ENCODE peak calls at places on chromosomes 7 and 10, in ten cellular contexts. W, P, C, I, H, J, L, G, Q and U are unnamed samples.

GRCh38 chr10:72793752-72794151 is 99.8 kb upstream of the OIT3 start:
- DNase-seq in W (no peak), P (no peak), C (no peak), I (no peak), H (no peak), J (no peak), L (no peak), G (no peak), Q (no peak), U (no peak)

GRCh38 chr10:43204943-43205671 is 61.8 kb downstream of the RASGEF1A start:
- DNase-seq in W (no peak), P (peak), C (peak), I (peak), H (peak), J (peak), L (peak), G (peak), Q (peak), U (peak)

GRCh38 chr7:46207931-46208634 is 287.0 kb upstream of the IGFBP3 start:
- DNase-seq in W (no peak), P (no peak), C (no peak), I (no peak), H (no peak), J (no peak), L (no peak), G (no peak), Q (no peak), U (no peak)

GRCh38 chr7:74183653-74184450 is 9.7 kb downstream of the EIF4H start:
- DNase-seq in W (no peak), P (no peak), C (no peak), I (peak), H (no peak), J (no peak), L (peak), G (no peak), Q (no peak), U (no peak)

GRCh38 chr10:121830101-121830500 is 97.7 kb downstream of the ATE1 start:
- DNase-seq in W (no peak), P (no peak), C (no peak), I (no peak), H (no peak), J (no peak), L (no peak), G (no peak), Q (no peak), U (no peak)

GRCh38 chr7:98215561-98216495 is 4.6 kb downstream of the BHLHA15 start:
- DNase-seq in W (no peak), P (no peak), C (no peak), I (no peak), H (no peak), J (no peak), L (no peak), G (peak), Q (no peak), U (no peak)

GRCh38 chr10:68327889-68328786 is 3.7 kb upstream of the HNRNPH3 start:
- DNase-seq in W (no peak), P (peak), C (peak), I (peak), H (peak), J (peak), L (peak), G (no peak), Q (peak), U (peak)

GRCh38 chr10:14579405-14579804 is 195.3 kb downstream of the FAM107B start:
- DNase-seq in W (no peak), P (no peak), C (peak), I (no peak), H (peak), J (no peak), L (no peak), G (no peak), Q (peak), U (no peak)

GRCh38 chr7:153657182-153657800 is 394.9 kb upstream of the DPP6 start:
- DNase-seq in W (no peak), P (no peak), C (no peak), I (no peak), H (no peak), J (no peak), L (no peak), G (no peak), Q (no peak), U (no peak)

GRCh38 chr10:110501142-110501937 is 3.6 kb downstream of the DUSP5 start:
- DNase-seq in W (peak), P (peak), C (peak), I (no peak), H (peak), J (peak), L (peak), G (peak), Q (peak), U (peak)

GRCh38 chr10:32943854-32944661 is 14.0 kb downstream of the ITGB1 start:
- DNase-seq in W (no peak), P (no peak), C (no peak), I (no peak), H (no peak), J (no peak), L (no peak), G (peak), Q (no peak), U (no peak)

GRCh38 chr7:20385121-20385520 is 54.4 kb downstream of the ITGB8 start:
- DNase-seq in W (no peak), P (no peak), C (peak), I (no peak), H (peak), J (no peak), L (peak), G (no peak), Q (peak), U (peak)

GRCh38 chr7:102101111-102101551 is 185.5 kb upstream of the SH2B2 start:
- DNase-seq in W (no peak), P (no peak), C (no peak), I (no peak), H (no peak), J (no peak), L (peak), G (no peak), Q (no peak), U (no peak)

GRCh38 chr10:100157140-100157539 is 28.7 kb downstream of the ERLIN1 start:
- DNase-seq in W (no peak), P (no peak), C (no peak), I (no peak), H (no peak), J (no peak), L (peak), G (no peak), Q (no peak), U (no peak)

GRCh38 chr10:120583424-120584108 is 126.5 kb downstream of the PLPP4 start:
- DNase-seq in W (no peak), P (no peak), C (no peak), I (no peak), H (no peak), J (no peak), L (no peak), G (no peak), Q (no peak), U (no peak)

GRCh38 chr10:105253843-105254242 is 612.8 kb downstream of the SORCS3 start:
- DNase-seq in W (no peak), P (no peak), C (no peak), I (no peak), H (no peak), J (no peak), L (no peak), G (no peak), Q (no peak), U (no peak)

GRCh38 chr10:49592726-49593563 is 17.2 kb upstream of the SLC18A3 start:
- DNase-seq in W (peak), P (peak), C (no peak), I (peak), H (peak), J (peak), L (peak), G (no peak), Q (peak), U (peak)

GRCh38 chr7:44581426-44581906 is 565 bp downstream of the TMED4 start:
- DNase-seq in W (no peak), P (no peak), C (no peak), I (peak), H (no peak), J (peak), L (peak), G (no peak), Q (no peak), U (peak)

GRCh38 chr10:110706690-110707098 is 62.6 kb downstream of the RBM20 start:
- DNase-seq in W (no peak), P (peak), C (peak), I (no peak), H (peak), J (no peak), L (no peak), G (no peak), Q (peak), U (peak)

GRCh38 chr10:11684717-11685645 is 57.2 kb upstream of the ECHDC3 start:
- DNase-seq in W (peak), P (peak), C (peak), I (peak), H (peak), J (peak), L (peak), G (peak), Q (peak), U (peak)

GRCh38 chr7:73999664-74000420 is 28.1 kb upstream of the ELN start:
- DNase-seq in W (no peak), P (no peak), C (peak), I (no peak), H (peak), J (no peak), L (no peak), G (no peak), Q (peak), U (peak)

GRCh38 chr7:105637755-105638154 is 56.5 kb upstream of the EFCAB10 start:
- DNase-seq in W (no peak), P (no peak), C (no peak), I (no peak), H (no peak), J (no peak), L (peak), G (no peak), Q (no peak), U (no peak)
- TF ChIP-seq CTCF in W (no peak), P (no peak), C (no peak), I (no peak), H (no peak), J (no peak), L (no peak), G (no peak), Q (no peak), U (no peak)

DNA sequence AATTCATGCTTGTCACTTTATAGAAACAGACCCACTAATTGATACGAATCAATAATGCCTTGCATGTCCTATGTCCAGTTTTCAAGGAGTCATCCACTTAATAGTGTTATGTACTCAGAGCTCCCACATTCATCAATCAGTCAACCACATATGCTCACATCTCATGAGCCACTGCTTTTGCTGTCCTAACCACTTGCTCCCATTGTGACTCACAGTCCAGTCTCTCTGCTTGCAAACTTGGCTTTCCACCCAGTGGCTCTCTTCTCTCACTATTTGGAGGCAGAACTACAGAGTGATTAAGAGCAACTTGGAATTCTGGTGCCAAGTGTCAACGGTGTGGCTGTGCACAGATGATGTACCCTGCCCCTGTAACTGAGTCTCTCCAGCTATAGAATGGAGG is 166.0 kb downstream of the SNX13 start:
- DNase-seq in W (no peak), P (no peak), C (peak), I (no peak), H (peak), J (no peak), L (peak), G (no peak), Q (peak), U (peak)
- H3K4me3 ChIP-seq in W (no peak), P (no peak), C (no peak), I (no peak), H (no peak), J (no peak), L (no peak), G (no peak), Q (no peak), U (no peak)

GRCh38 chr7:100456561-100456957 is 7.5 kb downstream of the SPACDR start:
- DNase-seq in W (no peak), P (no peak), C (no peak), I (no peak), H (no peak), J (no peak), L (no peak), G (no peak), Q (no peak), U (no peak)
- TF ChIP-seq CTCF in W (no peak), P (no peak), C (no peak), I (peak), H (no peak), J (no peak), L (no peak), G (no peak), Q (no peak), U (no peak)

DNA sequence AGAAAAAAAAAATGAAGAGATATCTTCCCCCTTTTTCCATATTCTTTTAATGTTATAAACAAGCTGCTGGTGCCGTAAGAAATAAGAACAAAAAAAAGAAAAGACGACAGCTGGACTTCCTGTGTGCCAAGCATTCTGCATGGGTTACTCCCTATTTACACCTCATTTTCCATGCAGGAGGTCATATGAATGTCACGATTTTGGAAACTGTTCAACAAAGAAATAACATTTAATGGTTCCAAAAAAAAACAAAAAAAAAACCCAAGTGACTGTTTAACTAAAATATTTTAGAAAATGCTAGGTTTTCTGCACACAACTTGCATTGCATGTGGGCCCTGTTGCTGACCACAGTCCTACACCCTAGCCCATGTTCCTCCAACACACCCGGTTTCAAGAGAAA is 159.3 kb downstream of the TNS3 start:
- DNase-seq in W (no peak), P (no peak), C (no peak), I (no peak), H (no peak), J (no peak), L (no peak), G (no peak), Q (peak), U (no peak)
- H3K4me3 ChIP-seq in W (no peak), P (no peak), C (no peak), I (no peak), H (no peak), J (no peak), L (no peak), G (no peak), Q (no peak), U (no peak)

DNA sequence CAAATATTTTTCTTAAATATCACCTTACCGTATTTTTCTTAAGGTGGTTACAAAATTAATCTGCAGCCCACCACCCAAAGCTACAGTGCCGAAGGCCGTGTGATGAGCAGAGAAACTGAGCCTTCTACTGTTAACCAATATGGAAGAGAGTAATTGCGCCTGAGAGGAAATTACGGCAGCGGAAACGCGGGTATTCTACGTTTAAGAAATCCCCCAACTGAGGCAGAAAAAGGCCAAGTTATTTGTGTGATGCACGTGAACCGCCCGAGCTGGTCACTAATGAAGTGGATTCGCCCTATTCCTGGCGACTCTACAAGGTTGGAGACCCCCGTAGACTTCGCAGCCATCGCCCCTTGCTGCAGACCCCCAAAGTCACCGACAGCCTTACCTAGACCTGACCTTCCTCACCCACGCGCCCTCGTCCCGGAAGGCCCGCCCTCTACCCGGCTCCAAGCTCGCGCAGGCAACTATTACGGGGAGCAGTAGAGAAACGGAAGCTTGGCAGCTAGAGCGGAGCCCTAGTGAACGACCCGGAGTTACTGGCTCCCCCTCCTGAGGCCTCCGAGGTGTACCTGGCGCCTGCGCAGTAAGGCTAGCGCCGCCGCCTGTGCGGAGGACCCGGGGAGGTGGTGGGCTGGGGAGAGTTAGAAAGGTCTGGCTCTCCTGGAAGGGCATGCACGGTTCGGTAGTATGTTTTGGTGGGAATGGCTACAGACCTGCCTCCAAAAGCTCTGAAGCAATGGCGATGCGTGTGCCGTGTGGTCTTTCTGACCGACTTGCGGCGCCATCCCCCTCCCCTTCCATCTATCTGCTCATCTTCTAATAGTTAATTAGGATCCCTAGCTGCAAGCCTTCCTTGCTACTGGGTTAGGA is at the start of gene MRPS33:
- DNase-seq in W (peak), P (peak), C (peak), I (peak), H (peak), J (peak), L (peak), G (peak), Q (peak), U (peak)
- TF ChIP-seq CTCF in W (peak), P (peak), C (peak), I (peak), H (no peak), J (peak), L (peak), G (peak), Q (peak), U (peak)

DNA sequence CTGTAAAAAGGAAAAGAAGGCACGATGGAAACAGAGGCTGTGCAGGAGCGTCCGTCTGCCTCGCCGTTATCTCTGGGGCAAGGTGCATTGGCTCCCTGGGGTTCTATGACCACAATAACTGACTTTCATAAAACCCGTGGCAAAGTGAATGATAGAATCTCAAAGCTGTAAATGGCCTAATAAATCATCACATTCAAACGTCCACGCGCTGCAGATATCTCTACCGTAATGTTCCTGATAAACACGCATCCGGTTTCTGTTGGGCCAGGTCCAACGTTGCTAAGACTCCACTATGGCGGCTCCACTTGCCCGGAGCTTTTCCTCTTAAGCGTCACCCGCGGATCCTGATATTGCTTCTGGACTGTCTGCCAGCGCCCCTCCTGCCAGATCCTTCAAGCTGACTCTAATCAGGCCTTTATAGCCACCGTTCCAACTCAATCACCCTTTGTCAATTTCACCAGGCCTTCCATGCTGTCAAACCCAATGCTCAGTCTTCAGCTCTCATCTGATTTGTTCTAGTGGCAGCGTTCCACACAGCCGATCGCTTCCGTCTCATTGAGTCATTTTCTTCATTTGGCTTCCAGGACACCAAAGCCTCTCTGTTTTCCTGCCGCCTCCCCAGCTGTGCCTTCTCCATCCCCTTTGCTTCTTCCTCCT is 265.5 kb upstream of the FOXK1 start:
- DNase-seq in W (no peak), P (no peak), C (no peak), I (no peak), H (no peak), J (no peak), L (peak), G (no peak), Q (peak), U (no peak)
- H3K4me3 ChIP-seq in W (no peak), P (no peak), C (no peak), I (no peak), H (no peak), J (no peak), L (no peak), G (peak), Q (no peak), U (no peak)

GRCh38 chr10:44821290-44821689 is 89.8 kb upstream of the TMEM72 start:
- DNase-seq in W (no peak), P (no peak), C (no peak), I (no peak), H (no peak), J (no peak), L (no peak), G (no peak), Q (no peak), U (no peak)
- TF ChIP-seq CTCF in W (no peak), P (no peak), C (no peak), I (no peak), H (no peak), J (no peak), L (no peak), G (no peak), Q (no peak), U (no peak)

DNA sequence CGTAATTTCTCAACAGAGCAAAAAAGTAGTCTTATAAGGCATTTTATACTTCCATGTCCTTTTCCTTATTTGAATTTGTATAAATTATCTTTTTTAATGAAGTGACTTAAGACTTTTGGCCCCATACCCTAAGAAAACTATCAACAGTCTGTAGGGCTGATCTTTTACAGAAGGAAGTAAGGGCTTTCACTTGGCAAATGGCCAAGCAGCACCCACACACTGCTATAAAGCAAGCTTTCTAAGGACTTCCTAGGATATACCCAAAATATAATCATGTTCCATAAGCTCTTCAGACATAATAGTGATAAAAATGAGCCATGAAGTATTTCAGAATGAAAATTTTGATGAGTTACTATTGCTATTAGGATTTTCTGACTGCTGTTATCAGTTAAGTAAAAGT is 3.4 kb downstream of the CRPPA start:
- DNase-seq in W (no peak), P (no peak), C (no peak), I (no peak), H (no peak), J (peak), L (no peak), G (peak), Q (peak), U (peak)
- H3K4me3 ChIP-seq in W (no peak), P (no peak), C (no peak), I (no peak), H (no peak), J (no peak), L (no peak), G (no peak), Q (no peak), U (no peak)

GRCh38 chr7:105743351-105743812 is 133.0 kb downstream of the ATXN7L1 start:
- DNase-seq in W (no peak), P (no peak), C (no peak), I (no peak), H (no peak), J (peak), L (no peak), G (no peak), Q (no peak), U (no peak)

GRCh38 chr7:105741993-105742392 is 134.4 kb downstream of the ATXN7L1 start:
- DNase-seq in W (no peak), P (no peak), C (no peak), I (no peak), H (no peak), J (no peak), L (no peak), G (no peak), Q (no peak), U (no peak)

GRCh38 chr7:105745681-105746330 is 130.6 kb downstream of the ATXN7L1 start:
- DNase-seq in W (no peak), P (no peak), C (no peak), I (no peak), H (no peak), J (no peak), L (no peak), G (no peak), Q (no peak), U (no peak)

GRCh38 chr7:105738133-105738532 is 138.3 kb downstream of the ATXN7L1 start:
- DNase-seq in W (no peak), P (no peak), C (no peak), I (no peak), H (no peak), J (no peak), L (no peak), G (no peak), Q (no peak), U (no peak)

GRCh38 chr7:105742787-105743186 is 133.6 kb downstream of the ATXN7L1 start:
- DNase-seq in W (no peak), P (no peak), C (no peak), I (no peak), H (no peak), J (no peak), L (no peak), G (no peak), Q (no peak), U (no peak)
- TF ChIP-seq CTCF in W (no peak), P (no peak), C (no peak), I (no peak), H (no peak), J (no peak), L (no peak), G (no peak), Q (no peak), U (no peak)